ENCODE peak calls at places on chromosomes 5 and 9, in ten cellular contexts. T is cardiac fibroblast; U is transverse colon; C is mucosa of gallbladder; Z is SJSA1; F is iris pigment epithelial cell; G is lower leg skin; Q is NCI-H1694 treated with DMSO at 0.1 percent for 48 hours; W is effector memory CD8-positive, alpha-beta T cell; A is naive thymus-derived CD4-positive, alpha-beta T cell. M is an unnamed sample.

GRCh38 chr9:96015876-96016686 is 140.6 kb downstream of the ERCC6L2 start:
- DNase-seq in T (no peak), U (no peak), C (no peak), Z (peak; percentile 41), F (no peak), G (no peak), Q (no peak), W (no peak), A (peak; percentile 50), M (no peak)

GRCh38 chr5:175668006-175668405 is 10.1 kb downstream of the HRH2 start:
- DNase-seq in T (no peak), U (no peak), C (no peak), Z (no peak), F (no peak), G (no peak), Q (no peak), W (no peak), A (no peak), M (no peak)

GRCh38 chr5:180626661-180627385 is 22.6 kb downstream of the FLT4 start:
- DNase-seq in T (no peak), U (no peak), C (no peak), Z (no peak), F (no peak), G (no peak), Q (no peak), W (no peak), A (no peak), M (no peak)

GRCh38 chr9:93296889-93297480 is 113.0 kb downstream of the WNK2 start:
- DNase-seq in T (no peak), U (no peak), C (no peak), Z (no peak), F (no peak), G (no peak), Q (no peak), W (no peak), A (no peak), M (no peak)

GRCh38 chr9:128127568-128127989 is at the start of gene PTGES2:
- DNase-seq in T (peak; percentile 91), U (peak; percentile 85), C (peak; percentile 88), Z (no peak), F (peak; percentile 86), G (peak; percentile 95), Q (peak; percentile 43), W (peak; percentile 79), A (peak; percentile 88), M (peak; percentile 69)

GRCh38 chr5:73997936-73998335 is 371.9 kb downstream of the ARHGEF28 start:
- DNase-seq in T (no peak), U (no peak), C (no peak), Z (no peak), F (no peak), G (no peak), Q (no peak), W (no peak), A (no peak), M (no peak)

GRCh38 chr5:169350016-169350415 is 49.1 kb upstream of the SLIT3 start:
- DNase-seq in T (peak; percentile 61), U (no peak), C (no peak), Z (peak; percentile 92), F (peak; percentile 80), G (no peak), Q (no peak), W (no peak), A (no peak), M (no peak)

GRCh38 chr5:59799668-59800374 is 93.7 kb downstream of the PDE4D start:
- DNase-seq in T (peak; percentile 69), U (no peak), C (peak; percentile 27), Z (peak; percentile 38), F (peak; percentile 63), G (no peak), Q (peak; percentile 68), W (peak; percentile 21), A (no peak), M (peak; percentile 28)

GRCh38 chr9:91680129-91680528 is 256.5 kb upstream of the NFIL3 start:
- DNase-seq in T (no peak), U (no peak), C (no peak), Z (no peak), F (no peak), G (no peak), Q (no peak), W (no peak), A (no peak), M (no peak)

GRCh38 chr5:82713811-82714210 is 363.4 kb downstream of the TMEM167A start:
- DNase-seq in T (no peak), U (no peak), C (no peak), Z (no peak), F (no peak), G (no peak), Q (no peak), W (no peak), A (no peak), M (no peak)

GRCh38 chr5:36611520-36612274 is 5.3 kb downstream of the SLC1A3 start:
- DNase-seq in T (no peak), U (no peak), C (no peak), Z (peak; percentile 55), F (no peak), G (no peak), Q (no peak), W (no peak), A (no peak), M (no peak)

GRCh38 chr9:109417585-109418544 is 80.2 kb downstream of the PTPN3 start:
- DNase-seq in T (no peak), U (no peak), C (no peak), Z (no peak), F (no peak), G (no peak), Q (no peak), W (no peak), A (no peak), M (no peak)

GRCh38 chr5:32984851-32985250 is 273.7 kb downstream of the NPR3 start:
- DNase-seq in T (peak; percentile 10), U (no peak), C (no peak), Z (no peak), F (peak; percentile 33), G (no peak), Q (no peak), W (no peak), A (no peak), M (no peak)

GRCh38 chr5:106269252-106269843 is 1401.4 kb downstream of the EFNA5 start:
- DNase-seq in T (peak; percentile 32), U (no peak), C (no peak), Z (peak; percentile 25), F (peak; percentile 49), G (no peak), Q (no peak), W (no peak), A (no peak), M (no peak)

GRCh38 chr5:102231693-102232619 is 64.1 kb downstream of the SLCO4C1 start:
- DNase-seq in T (no peak), U (no peak), C (no peak), Z (no peak), F (peak; percentile 2), G (peak; percentile 70), Q (no peak), W (no peak), A (no peak), M (no peak)

GRCh38 chr9:129383005-129383414 is 204.9 kb upstream of the IER5L start:
- DNase-seq in T (no peak), U (peak; percentile 86), C (peak; percentile 88), Z (no peak), F (no peak), G (no peak), Q (no peak), W (no peak), A (no peak), M (no peak)

GRCh38 chr5:109868737-109869136 is 179.0 kb downstream of the MAN2A1 start:
- DNase-seq in T (no peak), U (no peak), C (no peak), Z (no peak), F (peak; percentile 73), G (no peak), Q (no peak), W (no peak), A (no peak), M (no peak)

GRCh38 chr9:136856078-136856474 is 3.9 kb downstream of the MAMDC4 start:
- DNase-seq in T (no peak), U (no peak), C (no peak), Z (no peak), F (no peak), G (no peak), Q (no peak), W (no peak), A (no peak), M (no peak)

GRCh38 chr5:124932791-124933600 is 186.6 kb upstream of the ZNF608 start:
- DNase-seq in T (peak; percentile 58), U (peak; percentile 62), C (peak; percentile 65), Z (peak; percentile 49), F (no peak), G (peak; percentile 62), Q (no peak), W (no peak), A (no peak), M (no peak)

GRCh38 chr9:18502546-18502945 is 28.6 kb downstream of the ADAMTSL1 start:
- DNase-seq in T (no peak), U (no peak), C (no peak), Z (no peak), F (peak; percentile 54), G (no peak), Q (no peak), W (no peak), A (no peak), M (no peak)

GRCh38 chr9:95502248-95502647 is 14.5 kb downstream of the PTCH1 start:
- DNase-seq in T (no peak), U (no peak), C (no peak), Z (no peak), F (no peak), G (no peak), Q (no peak), W (no peak), A (no peak), M (no peak)

GRCh38 chr5:74055446-74056097 is 429.6 kb downstream of the ARHGEF28 start:
- DNase-seq in T (no peak), U (no peak), C (no peak), Z (peak; percentile 43), F (no peak), G (no peak), Q (peak; percentile 97), W (no peak), A (no peak), M (no peak)

GRCh38 chr5:180086816-180087426 is 15.4 kb upstream of the RNF130 start:
- DNase-seq in T (no peak), U (no peak), C (no peak), Z (no peak), F (no peak), G (no peak), Q (no peak), W (no peak), A (no peak), M (no peak)

GRCh38 chr9:113355197-113355596 is 5.9 kb downstream of the BSPRY start:
- DNase-seq in T (peak; percentile 43), U (no peak), C (no peak), Z (no peak), F (no peak), G (no peak), Q (no peak), W (no peak), A (no peak), M (no peak)

GRCh38 chr5:132002701-132003100 is 8.8 kb downstream of the ACSL6 start:
- DNase-seq in T (no peak), U (no peak), C (no peak), Z (no peak), F (no peak), G (no peak), Q (no peak), W (no peak), A (no peak), M (no peak)

GRCh38 chr5:104355350-104355749 is 792.8 kb upstream of the NUDT12 start:
- DNase-seq in T (no peak), U (no peak), C (no peak), Z (no peak), F (no peak), G (no peak), Q (no peak), W (no peak), A (no peak), M (no peak)

GRCh38 chr5:118561971-118562370 is 426.4 kb downstream of the DTWD2 start:
- DNase-seq in T (no peak), U (no peak), C (no peak), Z (no peak), F (no peak), G (no peak), Q (no peak), W (no peak), A (no peak), M (no peak)

GRCh38 chr5:17156463-17156862 is 61.0 kb upstream of the BASP1 start:
- DNase-seq in T (no peak), U (no peak), C (no peak), Z (no peak), F (peak; percentile 83), G (no peak), Q (no peak), W (no peak), A (no peak), M (no peak)

M was measured in neural crest cell.